ENCODE peak calls at places on chromosomes 11 and 22, in eight cellular contexts. L is upper lobe of right lung, Y is tibial artery, U is IMR-90, Q is breast epithelium, F is cardiac muscle cell, P is heart right ventricle, O is right lobe of liver. G is an unnamed sample.
A peak's percentile ranks its signal among the peaks of the same experiment; 100 is the strongest.

GRCh38 chr22:43521716-43522115 is 109.9 kb downstream of the MPPED1 start:
- DNase-seq in F (no peak), Q (no peak), O (no peak), Y (no peak), P (no peak), L (no peak), U (no peak), G (no peak)

GRCh38 chr11:16945671-16946469 is 68.3 kb downstream of the PLEKHA7 start:
- DNase-seq in O (peak; percentile 57), U (peak; percentile 34), F (peak; percentile 79), P (peak; percentile 46), Y (no peak), L (peak; percentile 77), Q (peak; percentile 72), G (no peak)

GRCh38 chr11:4610258-4610935 is 2.4 kb upstream of the TRIM68 start:
- DNase-seq in O (no peak), U (peak; percentile 5), Q (no peak), F (no peak), L (no peak), Y (no peak), P (peak; percentile 16), G (no peak)

GRCh38 chr11:64801591-64802369 is 1.2 kb downstream of the MAP4K2 start:
- DNase-seq in L (no peak), Y (no peak), O (no peak), U (no peak), Q (no peak), P (no peak), F (no peak), G (peak; percentile 16)

GRCh38 chr11:67252831-67253239 is 13.4 kb upstream of the GRK2 start:
- DNase-seq in U (peak; percentile 36), O (no peak), Y (no peak), Q (no peak), F (peak; percentile 46), L (no peak), P (peak; percentile 31), G (no peak)

GRCh38 chr11:17531071-17531817 is 13.0 kb downstream of the USH1C start:
- DNase-seq in P (no peak), Y (no peak), F (no peak), L (no peak), U (no peak), Q (no peak), O (no peak), G (no peak)

GRCh38 chr11:112880454-112880853 is 80.8 kb upstream of the NCAM1 start:
- DNase-seq in O (no peak), P (no peak), F (no peak), Y (no peak), L (no peak), U (no peak), Q (no peak), G (no peak)

GRCh38 chr11:63915961-63916836 is 765 bp downstream of the RCOR2 start:
- DNase-seq in Y (no peak), L (no peak), P (peak; percentile 56), U (no peak), Q (no peak), O (no peak), F (peak; percentile 78), G (no peak)

GRCh38 chr11:116457336-116458007 is 315.3 kb downstream of the BUD13 start:
- DNase-seq in Y (no peak), P (no peak), L (no peak), O (no peak), F (no peak), U (no peak), Q (no peak), G (no peak)

GRCh38 chr11:19978668-19979518 is 181.4 kb downstream of the DBX1 start:
- DNase-seq in Q (peak; percentile 52), Y (no peak), L (peak; percentile 68), F (no peak), P (no peak), O (peak; percentile 30), U (peak; percentile 90), G (no peak)

GRCh38 chr11:114172871-114173444 is 113.4 kb downstream of the ZBTB16 start:
- DNase-seq in F (peak; percentile 51), U (no peak), P (peak; percentile 67), L (no peak), Q (no peak), Y (no peak), O (no peak), G (no peak)

GRCh38 chr22:41782316-41782715 is 18.2 kb upstream of the CCDC134 start:
- DNase-seq in Q (no peak), L (no peak), F (no peak), U (no peak), Y (no peak), O (no peak), P (no peak), G (no peak)

GRCh38 chr22:44273175-44273574 is 39.6 kb downstream of the SHISAL1 start:
- DNase-seq in O (no peak), Q (no peak), Y (no peak), F (no peak), L (no peak), U (no peak), P (no peak), G (no peak)

GRCh38 chr22:22710719-22711531 is 66.5 kb downstream of the GGTLC2 start:
- DNase-seq in P (peak; percentile 38), Y (peak; percentile 45), Q (peak; percentile 27), U (peak; percentile 17), L (peak; percentile 84), O (peak; percentile 71), F (no peak), G (peak; percentile 44)

GRCh38 chr11:2482745-2483144 is 37.9 kb downstream of the KCNQ1 start:
- DNase-seq in P (no peak), L (peak; percentile 25), O (no peak), Q (no peak), U (no peak), F (no peak), Y (no peak), G (no peak)

GRCh38 chr22:41642711-41643110 is 21.6 kb downstream of the XRCC6 start:
- DNase-seq in P (no peak), U (peak; percentile 51), F (no peak), O (no peak), Y (no peak), Q (no peak), L (no peak), G (no peak)

DNA sequence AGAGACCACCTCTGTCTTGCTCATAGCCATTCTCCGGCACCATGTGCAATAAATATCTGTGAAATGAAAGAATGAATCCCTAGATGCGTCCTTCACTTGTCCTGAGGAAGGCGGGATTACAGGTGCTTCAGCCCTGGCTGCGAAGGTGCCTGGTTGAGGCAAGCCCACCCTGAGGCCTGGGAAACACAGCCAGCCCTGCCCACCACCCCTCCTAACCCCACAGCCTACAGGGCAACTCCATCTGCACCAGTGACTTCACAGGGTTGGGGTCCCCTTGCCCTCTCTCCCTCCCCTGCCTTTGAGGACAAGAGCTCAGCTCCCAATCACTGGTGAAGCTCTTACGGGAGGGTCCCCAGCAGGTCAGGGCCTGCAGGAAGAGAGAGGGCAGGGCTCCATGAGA is 17.5 kb upstream of the SCGB1A1 start:
- DNase-seq in Y (no peak), F (no peak), P (no peak), Q (no peak), L (no peak), O (no peak), U (no peak), G (no peak)
- H3K4me1 ChIP-seq in Y (peaks cover 52% of the 10 kb centered on the region), F (peaks cover 17% of the 10 kb centered on the region), P (peaks cover 42% of the 10 kb centered on the region), Q (peaks cover 39% of the 10 kb centered on the region), L (peaks cover 54% of the 10 kb centered on the region), O (peaks cover 9% of the 10 kb centered on the region), U (peaks cover 17% of the 10 kb centered on the region), G (peaks cover 19% of the 10 kb centered on the region)

GRCh38 chr11:66118847-66119246 is 48.8 kb downstream of the PACS1 start:
- DNase-seq in P (no peak), O (no peak), L (no peak), Y (no peak), U (no peak), Q (no peak), F (peak; percentile 56), G (no peak)

GRCh38 chr11:66119348-66120133 is 49.5 kb downstream of the PACS1 start:
- DNase-seq in O (no peak), L (no peak), Y (no peak), Q (no peak), U (peak; percentile 94), F (no peak), P (no peak), G (no peak)

GRCh38 chr11:66123902-66124301 is 53.8 kb downstream of the PACS1 start:
- DNase-seq in F (no peak), L (no peak), Y (no peak), U (no peak), P (no peak), O (no peak), Q (no peak), G (no peak)

GRCh38 chr11:66124564-66124963 is 54.5 kb downstream of the PACS1 start:
- DNase-seq in L (no peak), F (no peak), Y (no peak), Q (peak; percentile 32), P (no peak), U (peak; percentile 83), O (no peak), G (no peak)

GRCh38 chr11:66121453-66121852 is 51.4 kb downstream of the PACS1 start:
- DNase-seq in F (no peak), Q (no peak), Y (no peak), O (no peak), L (no peak), P (no peak), U (no peak), G (no peak)
- H3K4me1 ChIP-seq in F (peaks cover 29% of the 10 kb centered on the region), Q (peaks cover 8% of the 10 kb centered on the region), Y (peaks cover 6% of the 10 kb centered on the region), O (no peaks in the 10 kb centered on the region), L (peaks cover 27% of the 10 kb centered on the region), P (peaks cover 15% of the 10 kb centered on the region), U (peaks cover 16% of the 10 kb centered on the region), G (peaks cover 50% of the 10 kb centered on the region)

GRCh38 chr22:24977370-24978230 is 25.1 kb downstream of the KIAA1671 start:
- DNase-seq in O (peak; percentile 58), F (peak; percentile 78), L (no peak), P (peak; percentile 62), Q (peak; percentile 59), U (no peak), Y (peak; percentile 66), G (no peak)
- H3K4me1 ChIP-seq in O (peaks cover 18% of the 10 kb centered on the region), F (peaks cover 32% of the 10 kb centered on the region), L (peaks cover 14% of the 10 kb centered on the region), P (peaks cover 43% of the 10 kb centered on the region), Q (peaks cover 13% of the 10 kb centered on the region), U (no peaks in the 10 kb centered on the region), Y (peaks cover 18% of the 10 kb centered on the region), G (no peaks in the 10 kb centered on the region)

GRCh38 chr22:46103181-46103580 is 47.1 kb upstream of the PPARA start:
- DNase-seq in P (no peak), Q (no peak), Y (no peak), O (no peak), U (no peak), L (no peak), F (no peak), G (no peak)

GRCh38 chr22:46104881-46105493 is 45.3 kb upstream of the PPARA start:
- DNase-seq in Y (no peak), F (no peak), P (no peak), Q (no peak), O (no peak), U (no peak), L (no peak), G (no peak)

GRCh38 chr22:46103664-46104063 is 46.7 kb upstream of the PPARA start:
- DNase-seq in Y (no peak), L (no peak), F (no peak), O (no peak), Q (no peak), P (no peak), U (no peak), G (no peak)

GRCh38 chr22:46105494-46106278 is 44.6 kb upstream of the PPARA start:
- DNase-seq in L (no peak), F (no peak), Y (no peak), P (no peak), Q (peak; percentile 93), U (peak; percentile 59), O (peak; percentile 67), G (no peak)

GRCh38 chr22:46104170-46104880 is 46.0 kb upstream of the PPARA start:
- DNase-seq in P (peak; percentile 51), L (no peak), Y (no peak), U (no peak), Q (no peak), F (no peak), O (no peak), G (no peak)
- H3K4me1 ChIP-seq in P (peaks cover 82% of the 10 kb centered on the region), L (peaks cover 72% of the 10 kb centered on the region), Y (peaks cover 87% of the 10 kb centered on the region), U (peaks cover 31% of the 10 kb centered on the region), Q (peaks cover 69% of the 10 kb centered on the region), F (no peaks in the 10 kb centered on the region), O (peaks cover 75% of the 10 kb centered on the region), G (no peaks in the 10 kb centered on the region)